ENCODE peak calls at places on chromosomes 3 and 15, in ten cellular contexts. E is NCI-H1930; W is activated T-cell treated with anti-CD3 and anti-CD28 coated beads for 1 hour; G is activated CD4-positive, CD25-positive, alpha-beta regulatory T cell; F is stimulated activated CD8-positive, alpha-beta memory T cell treated with anti-CD3 and anti-CD28 coated beads, Interleukin-15, amount 100 ng/mL, for 4 hours; B is anterior cingulate cortex; L is mammary epithelial cell; J is substantia nigra; S is activated CD4-positive, alpha-beta T cell treated with anti-CD3 and anti-CD28 coated beads, Interleukin-2, amount 10 ng/mL, durations not matched to agents 7 days and 5 days; R is iris pigment epithelial cell. A is an unnamed sample.

GRCh38 chr3:143974877-143975238 is 3.2 kb downstream of the DIPK2A start:
- DNase-seq in E (no peak), W (no peak), G (no peak), F (no peak), B (no peak), L (peak; percentile 19), J (no peak), S (no peak), R (peak; percentile 40), A (no peak)

GRCh38 chr15:83064859-83065258 is 2.2 kb downstream of the BTBD1 start:
- DNase-seq in E (no peak), W (no peak), G (no peak), F (no peak), B (no peak), L (peak; percentile 44), J (no peak), S (no peak), R (no peak), A (no peak)

GRCh38 chr3:66484106-66484857 is 16.5 kb downstream of the LRIG1 start:
- DNase-seq in E (no peak), W (no peak), G (no peak), F (no peak), B (no peak), L (no peak), J (no peak), S (no peak), R (no peak), A (no peak)

GRCh38 chr3:182490601-182491485 is 302.5 kb upstream of the ATP11B start:
- DNase-seq in E (peak; percentile 69), W (no peak), G (no peak), F (no peak), B (peak; percentile 20), L (peak; percentile 31), J (no peak), S (peak; percentile 8), R (peak; percentile 9), A (peak; percentile 99)

GRCh38 chr3:98722389-98722788 is 40.8 kb upstream of the ST3GAL6 start:
- DNase-seq in E (no peak), W (no peak), G (no peak), F (no peak), B (no peak), L (no peak), J (no peak), S (no peak), R (no peak), A (no peak)

GRCh38 chr3:4356642-4357041 is 53.5 kb downstream of the SETMAR start:
- DNase-seq in E (no peak), W (no peak), G (no peak), F (no peak), B (no peak), L (no peak), J (no peak), S (no peak), R (no peak), A (no peak)

GRCh38 chr3:30221622-30222021 is 384.8 kb upstream of the TGFBR2 start:
- DNase-seq in E (no peak), W (no peak), G (no peak), F (no peak), B (no peak), L (peak; percentile 32), J (no peak), S (peak; percentile 13), R (peak; percentile 51), A (no peak)

GRCh38 chr3:37347941-37348340 is 173.6 kb upstream of the LRRFIP2 start:
- DNase-seq in E (no peak), W (no peak), G (no peak), F (no peak), B (no peak), L (peak; percentile 2), J (no peak), S (no peak), R (peak; percentile 15), A (no peak)

GRCh38 chr15:82298520-82298919 is 35.9 kb downstream of the SAXO2 start:
- DNase-seq in E (no peak), W (peak; percentile 40), G (peak; percentile 34), F (peak; percentile 31), B (peak; percentile 48), L (no peak), J (no peak), S (peak; percentile 74), R (peak; percentile 12), A (no peak)

GRCh38 chr3:64291345-64291744 is 66.1 kb upstream of the PRICKLE2 start:
- DNase-seq in E (no peak), W (no peak), G (no peak), F (no peak), B (no peak), L (peak; percentile 93), J (no peak), S (no peak), R (peak; percentile 93), A (no peak)

GRCh38 chr3:12545473-12545791 is at the start of gene MKRN2OS:
- DNase-seq in E (no peak), W (no peak), G (no peak), F (no peak), B (no peak), L (peak; percentile 91), J (no peak), S (no peak), R (peak; percentile 6), A (no peak)

GRCh38 chr3:184145120-184145524 is 10.0 kb downstream of the EIF2B5 start:
- DNase-seq in E (peak; percentile 25), W (no peak), G (peak; percentile 14), F (no peak), B (peak; percentile 56), L (peak; percentile 67), J (no peak), S (peak; percentile 44), R (peak; percentile 60), A (peak; percentile 61)

GRCh38 chr3:96844204-96844514 is 29.8 kb downstream of the EPHA6 start:
- DNase-seq in E (no peak), W (no peak), G (no peak), F (no peak), B (no peak), L (no peak), J (no peak), S (no peak), R (no peak), A (no peak)

GRCh38 chr3:25585361-25586166 is 79.1 kb downstream of the TOP2B start:
- DNase-seq in E (no peak), W (no peak), G (no peak), F (no peak), B (no peak), L (peak; percentile 42), J (no peak), S (no peak), R (no peak), A (no peak)

A was measured in NCI-H2081 treated with DMSO at 0.1 percent for 48 hours.